ENCODE peak calls at places on chromosomes 4 and X, in five cellular contexts. One of them, this sample, is unnamed.

GRCh38 chr4:88897180-88897579 is 159.8 kb downstream of the FAM13A start:
- DNase-seq in psoas muscle: no peak
- DNase-seq in tibial artery: no peak
- DNase-seq in IMR-90: peak; percentile 19
- DNase-seq in fibroblast of lung: peak; percentile 22
- DNase-seq in this sample: no peak

GRCh38 chrX:8404443-8404842 is 60.2 kb upstream of the VCX3B start:
- DNase-seq in psoas muscle: no peak
- DNase-seq in tibial artery: peak; percentile 20
- DNase-seq in IMR-90: no peak
- DNase-seq in fibroblast of lung: peak; percentile 91
- DNase-seq in this sample: no peak

GRCh38 chrX:85808217-85808616 is 239.1 kb downstream of the CHM start:
- DNase-seq in psoas muscle: no peak
- DNase-seq in tibial artery: no peak
- DNase-seq in IMR-90: no peak
- DNase-seq in fibroblast of lung: no peak
- DNase-seq in this sample: no peak

GRCh38 chrX:114635986-114636385 is 52.1 kb downstream of the HTR2C start:
- DNase-seq in psoas muscle: no peak
- DNase-seq in tibial artery: no peak
- DNase-seq in IMR-90: no peak
- DNase-seq in fibroblast of lung: no peak
- DNase-seq in this sample: no peak

GRCh38 chrX:53072418-53073114 is 9.6 kb upstream of the TSPYL2 start:
- DNase-seq in psoas muscle: no peak
- DNase-seq in tibial artery: no peak
- DNase-seq in IMR-90: no peak
- DNase-seq in fibroblast of lung: no peak
- DNase-seq in this sample: no peak

GRCh38 chrX:13001097-13001496 is 26.2 kb downstream of the TMSB4X start:
- DNase-seq in psoas muscle: no peak
- DNase-seq in tibial artery: no peak
- DNase-seq in IMR-90: no peak
- DNase-seq in fibroblast of lung: no peak
- DNase-seq in this sample: no peak

GRCh38 chrX:134338527-134338926 is 101.5 kb downstream of the CCDC160 start:
- DNase-seq in psoas muscle: no peak
- DNase-seq in tibial artery: no peak
- DNase-seq in IMR-90: no peak
- DNase-seq in fibroblast of lung: no peak
- DNase-seq in this sample: no peak

GRCh38 chr4:123397276-123398150 is 918 bp downstream of the SPRY1 start:
- DNase-seq in psoas muscle: peak; percentile 73
- DNase-seq in tibial artery: peak; percentile 57
- DNase-seq in IMR-90: peak; percentile 36
- DNase-seq in fibroblast of lung: peak; percentile 45
- DNase-seq in this sample: peak; percentile 60

DNA sequence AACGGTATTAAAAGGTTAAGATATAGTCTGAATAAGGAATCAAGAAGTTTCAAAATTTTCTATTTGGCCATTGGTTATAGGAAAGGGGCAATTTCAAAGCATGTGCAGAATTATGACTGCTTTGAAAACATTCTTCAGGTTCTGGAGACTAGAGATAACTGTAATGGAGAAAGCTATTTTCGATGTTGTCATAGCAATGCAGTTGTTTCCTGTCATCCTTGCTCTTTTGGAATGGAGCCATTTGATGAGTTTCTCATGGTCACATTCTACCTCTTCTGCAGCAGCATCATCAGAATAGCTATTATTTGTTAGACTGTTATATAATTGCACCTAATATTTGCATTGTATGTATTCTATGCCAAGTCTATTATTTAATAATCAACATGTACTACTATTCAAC is 368.2 kb upstream of the NR3C2 start:
- DNase-seq in psoas muscle: no peak
- DNase-seq in tibial artery: no peak
- DNase-seq in IMR-90: no peak
- DNase-seq in fibroblast of lung: no peak
- DNase-seq in this sample: no peak
- H3K9me3 ChIP-seq in psoas muscle: peaks cover 8% of the 10 kb centered on the region
- H3K9me3 ChIP-seq in tibial artery: no peaks in the 10 kb centered on the region
- H3K9me3 ChIP-seq in IMR-90: peaks cover 3% of the 10 kb centered on the region
- H3K9me3 ChIP-seq in fibroblast of lung: no peaks in the 10 kb centered on the region
- H3K9me3 ChIP-seq in this sample: no peaks in the 10 kb centered on the region

DNA sequence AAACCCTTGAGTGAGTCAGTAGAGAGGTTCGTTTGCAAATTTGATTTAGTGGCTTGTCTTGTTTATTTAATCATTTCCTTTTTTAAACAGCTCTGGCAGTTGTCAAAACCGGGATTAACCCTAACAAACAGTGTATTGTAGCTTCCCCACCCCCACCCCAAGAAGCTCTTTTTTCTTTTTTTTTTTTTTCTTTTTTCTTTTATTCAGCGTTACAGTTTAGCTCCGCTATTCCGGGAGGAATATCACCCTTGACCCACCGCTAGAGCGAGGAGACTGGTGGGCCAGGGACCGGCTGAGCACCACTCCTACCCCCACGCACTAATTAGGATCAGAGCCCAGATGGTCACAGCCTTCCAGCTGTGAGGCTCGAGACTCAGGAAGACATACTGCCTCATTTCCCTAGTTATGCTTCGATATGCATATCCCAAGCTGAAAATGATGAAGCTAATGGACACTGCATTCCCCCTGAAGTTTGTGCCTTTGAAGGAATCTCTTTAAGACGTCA is 2.0 kb downstream of the PARM1 start:
- DNase-seq in psoas muscle: no peak
- DNase-seq in tibial artery: no peak
- DNase-seq in IMR-90: no peak
- DNase-seq in fibroblast of lung: no peak
- DNase-seq in this sample: no peak
- H3K9me3 ChIP-seq in psoas muscle: no peaks in the 10 kb centered on the region
- H3K9me3 ChIP-seq in tibial artery: no peaks in the 10 kb centered on the region
- H3K9me3 ChIP-seq in IMR-90: no peaks in the 10 kb centered on the region
- H3K9me3 ChIP-seq in fibroblast of lung: no peaks in the 10 kb centered on the region
- H3K9me3 ChIP-seq in this sample: no peaks in the 10 kb centered on the region

DNA sequence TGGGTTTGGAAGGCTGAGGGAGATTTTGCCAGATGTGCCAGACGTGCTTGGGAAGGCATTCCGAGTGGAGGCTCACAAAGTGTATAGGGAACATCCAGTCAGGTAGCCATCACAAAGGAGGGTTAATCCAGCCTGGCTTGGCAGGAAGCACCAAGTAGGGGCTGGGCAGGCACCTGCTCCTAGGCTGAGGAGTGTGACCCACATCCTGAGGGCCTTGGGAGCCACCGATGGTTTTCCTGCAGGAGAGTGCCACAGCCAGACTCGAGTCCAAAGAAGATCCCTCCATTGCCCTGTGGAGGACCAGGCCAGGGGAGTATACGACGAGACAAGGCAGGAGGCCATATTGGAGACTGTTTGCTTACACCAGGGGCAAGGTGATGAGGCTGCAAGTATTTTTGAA is 47.2 kb downstream of the PNMA5 start:
- DNase-seq in psoas muscle: no peak
- DNase-seq in tibial artery: no peak
- DNase-seq in IMR-90: no peak
- DNase-seq in fibroblast of lung: no peak
- DNase-seq in this sample: no peak
- H3K9me3 ChIP-seq in psoas muscle: no peaks in the 10 kb centered on the region
- H3K9me3 ChIP-seq in tibial artery: no peaks in the 10 kb centered on the region
- H3K9me3 ChIP-seq in IMR-90: no peaks in the 10 kb centered on the region
- H3K9me3 ChIP-seq in fibroblast of lung: no peaks in the 10 kb centered on the region
- H3K9me3 ChIP-seq in this sample: no peaks in the 10 kb centered on the region

GRCh38 chr4:12144051-12144450 is 715.4 kb upstream of the HS3ST1 start:
- DNase-seq in psoas muscle: no peak
- DNase-seq in tibial artery: no peak
- DNase-seq in IMR-90: no peak
- DNase-seq in fibroblast of lung: no peak
- DNase-seq in this sample: no peak

GRCh38 chr4:12138478-12138877 is 709.8 kb upstream of the HS3ST1 start:
- DNase-seq in psoas muscle: no peak
- DNase-seq in tibial artery: no peak
- DNase-seq in IMR-90: no peak
- DNase-seq in fibroblast of lung: no peak
- DNase-seq in this sample: no peak

GRCh38 chr4:12145106-12145505 is 716.4 kb upstream of the HS3ST1 start:
- DNase-seq in psoas muscle: no peak
- DNase-seq in tibial artery: no peak
- DNase-seq in IMR-90: no peak
- DNase-seq in fibroblast of lung: no peak
- DNase-seq in this sample: no peak

GRCh38 chr4:12137556-12137955 is 708.9 kb upstream of the HS3ST1 start:
- DNase-seq in psoas muscle: no peak
- DNase-seq in tibial artery: no peak
- DNase-seq in IMR-90: no peak
- DNase-seq in fibroblast of lung: no peak
- DNase-seq in this sample: no peak

GRCh38 chr4:12140864-12141263 is 712.2 kb upstream of the HS3ST1 start:
- DNase-seq in psoas muscle: no peak
- DNase-seq in tibial artery: no peak
- DNase-seq in IMR-90: no peak
- DNase-seq in fibroblast of lung: no peak
- DNase-seq in this sample: no peak
- H3K9me3 ChIP-seq in psoas muscle: no peaks in the 10 kb centered on the region
- H3K9me3 ChIP-seq in tibial artery: no peaks in the 10 kb centered on the region
- H3K9me3 ChIP-seq in IMR-90: peaks cover 3% of the 10 kb centered on the region
- H3K9me3 ChIP-seq in fibroblast of lung: no peaks in the 10 kb centered on the region
- H3K9me3 ChIP-seq in this sample: no peaks in the 10 kb centered on the region

DNA sequence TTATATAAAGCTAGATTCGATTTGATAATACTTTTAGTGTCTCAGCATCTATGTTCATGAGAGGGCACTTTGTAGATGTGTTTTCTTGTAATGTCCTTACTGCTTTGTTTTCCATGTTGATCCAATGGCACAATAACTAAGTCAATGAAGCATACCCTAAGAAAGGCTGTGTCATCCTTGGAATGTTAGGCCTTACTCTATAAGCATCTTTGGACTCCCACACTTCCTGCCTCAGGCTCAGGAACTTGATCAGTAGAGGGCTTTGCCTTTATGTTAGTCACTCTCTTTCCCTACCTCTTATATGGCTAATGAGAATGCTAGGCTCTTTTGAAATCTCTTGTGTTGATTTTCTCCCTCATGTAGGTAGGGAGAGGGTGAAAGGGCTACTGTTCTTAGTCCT is 33.2 kb upstream of the EDA2R start:
- DNase-seq in psoas muscle: no peak
- DNase-seq in tibial artery: no peak
- DNase-seq in IMR-90: peak; percentile 17
- DNase-seq in fibroblast of lung: no peak
- DNase-seq in this sample: no peak
- H3K9me3 ChIP-seq in psoas muscle: peaks cover 21% of the 10 kb centered on the region
- H3K9me3 ChIP-seq in tibial artery: no peaks in the 10 kb centered on the region
- H3K9me3 ChIP-seq in IMR-90: no peaks in the 10 kb centered on the region
- H3K9me3 ChIP-seq in fibroblast of lung: no peaks in the 10 kb centered on the region
- H3K9me3 ChIP-seq in this sample: no peaks in the 10 kb centered on the region